ENCODE peak calls at places on chromosomes 3 and 15, in four cellular contexts. L is body of pancreas, G is ovary, K is right lobe of liver. X is an unnamed sample.

GRCh38 chr15:69568621-69569020 is 116.0 kb downstream of the RPLP1 start:
- DNase-seq in K (no peak), G (no peak), L (no peak), X (no peak)

GRCh38 chr15:46703352-46703861 is 1013.9 kb upstream of the SEMA6D start:
- DNase-seq in K (no peak), G (no peak), L (no peak), X (no peak)

GRCh38 chr3:42637001-42637400 is 16.5 kb upstream of the ZBTB47 start:
- DNase-seq in L (no peak), K (no peak), G (no peak), X (no peak)

GRCh38 chr3:179962617-179963387 is 73.9 kb downstream of the PEX5L start:
- DNase-seq in K (no peak), G (no peak), L (no peak), X (no peak)

GRCh38 chr15:99134317-99134821 is 29.5 kb downstream of the SYNM start:
- DNase-seq in K (peak), L (no peak), G (no peak), X (no peak)

GRCh38 chr3:135516143-135516542 is 449.4 kb upstream of the PPP2R3A start:
- DNase-seq in L (no peak), G (no peak), K (no peak), X (no peak)

GRCh38 chr15:87849181-87849580 is 407.4 kb downstream of the NTRK3 start:
- DNase-seq in K (no peak), G (no peak), L (no peak), X (no peak)

GRCh38 chr3:19543212-19543841 is 390.7 kb downstream of the EFHB start:
- DNase-seq in L (peak), K (no peak), G (no peak), X (no peak)

GRCh38 chr3:48689384-48689783 is 3.7 kb upstream of the NCKIPSD start:
- DNase-seq in L (no peak), K (no peak), G (no peak), X (no peak)

GRCh38 chr3:136612512-136612911 is 139.7 kb downstream of the STAG1 start:
- DNase-seq in G (no peak), L (no peak), K (no peak), X (no peak)

GRCh38 chr15:74234598-74234875 is 1.6 kb upstream of the CCDC33 start:
- DNase-seq in K (no peak), G (no peak), L (no peak), X (no peak)

GRCh38 chr15:29382862-29383261 is 113.2 kb upstream of the NSMCE3 start:
- DNase-seq in L (no peak), K (no peak), G (no peak), X (no peak)

GRCh38 chr3:98561727-98562521 is 30.1 kb downstream of the GPR15 start:
- DNase-seq in K (no peak), G (no peak), L (no peak), X (no peak)

GRCh38 chr15:26148461-26148860 is 285.3 kb upstream of the ATP10A start:
- DNase-seq in L (no peak), K (no peak), G (no peak), X (no peak)

GRCh38 chr3:146200461-146201220 is 39.7 kb upstream of the PLOD2 start:
- DNase-seq in G (no peak), L (no peak), K (no peak), X (no peak)

GRCh38 chr3:170023165-170023564 is 14.6 kb upstream of the GPR160 start:
- DNase-seq in L (no peak), G (no peak), K (no peak), X (no peak)

GRCh38 chr3:9690451-9691450 is 12.9 kb upstream of the CPNE9 start:
- DNase-seq in K (no peak), L (no peak), G (no peak), X (no peak)

GRCh38 chr15:39720081-39720480 is 62.6 kb downstream of the FSIP1 start:
- DNase-seq in G (no peak), K (no peak), L (no peak), X (no peak)

GRCh38 chr3:184570035-184570434 is 8.4 kb downstream of the EPHB3 start:
- DNase-seq in K (no peak), G (no peak), L (no peak), X (no peak)

GRCh38 chr15:92896543-92896942 is 3.6 kb upstream of the CHD2 start:
- DNase-seq in L (no peak), K (no peak), G (no peak), X (no peak)

GRCh38 chr15:57355259-57355658 is 21.0 kb upstream of the CGNL1 start:
- DNase-seq in L (no peak), K (no peak), G (no peak), X (no peak)

GRCh38 chr3:168341192-168341816 is 245.6 kb upstream of the GOLIM4 start:
- DNase-seq in K (no peak), L (no peak), G (no peak), X (no peak)

GRCh38 chr3:61561374-61562041 is at the start of gene PTPRG:
- DNase-seq in L (peak), K (peak), G (peak), X (peak)

GRCh38 chr3:172542089-172542488 is 18.9 kb upstream of the TNFSF10 start:
- DNase-seq in K (no peak), L (no peak), G (no peak), X (no peak)
- TF ChIP-seq POLR2A in K (no peak), L (no peak), G (no peak), X (no peak)

DNA sequence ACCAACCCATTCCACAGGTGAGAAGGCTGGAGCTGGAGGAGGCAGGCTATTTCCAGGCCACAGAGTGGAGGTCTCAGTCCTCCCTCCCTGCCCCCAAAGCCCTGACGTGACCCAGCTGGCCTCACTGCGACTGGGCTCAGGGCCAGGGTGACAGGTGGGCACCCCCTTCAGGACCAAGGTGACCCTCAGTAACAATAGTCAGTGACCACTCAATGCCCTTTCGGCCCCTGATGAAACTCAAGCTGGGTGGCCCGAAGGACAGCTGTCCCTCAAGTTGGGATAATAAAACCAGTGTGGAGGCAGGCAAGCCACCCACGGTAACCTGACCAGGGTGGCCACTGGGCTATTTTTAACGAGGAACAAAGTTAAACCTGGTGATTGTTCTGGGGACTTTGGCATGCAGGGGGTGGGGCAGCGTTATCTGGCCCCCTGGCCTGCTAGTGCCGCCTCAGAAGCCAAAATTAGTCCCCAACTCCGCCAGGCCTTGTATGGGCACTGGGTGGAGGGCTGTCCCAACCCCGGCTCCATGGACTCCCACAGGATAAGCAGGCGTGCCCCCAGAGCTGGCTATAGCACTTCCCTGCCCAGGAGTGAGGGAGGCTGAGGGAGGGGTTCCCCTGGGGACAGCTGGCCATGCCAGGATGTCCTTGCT is 1.1 kb downstream of the TNNC1 start:
- DNase-seq in G (peak), K (no peak), L (no peak), X (no peak)
- TF ChIP-seq POLR2A in G (no peak), K (no peak), L (no peak), X (no peak)

GRCh38 chr3:129183569-129184395 is at the start of gene CNBP:
- DNase-seq in K (peak), L (peak), G (peak), X (peak)
- TF ChIP-seq POLR2A in K (peak), L (peak), G (peak), X (peak)

GRCh38 chr15:75451202-75451673 is 252 bp downstream of the SIN3A start:
- DNase-seq in K (no peak), L (no peak), G (no peak), X (no peak)
- TF ChIP-seq POLR2A in K (no peak), L (peak), G (peak), X (no peak)